ENCODE peak calls at places on chromosomes 11 and 22, in eight cellular contexts. One of them, this sample, is unnamed.
A peak's percentile ranks its signal among the peaks of the same experiment; 100 is the strongest.

GRCh38 chr11:83773950-83774880 is 488.0 kb upstream of the CCDC90B start:
- DNase-seq in astrocyte of the cerebellum: no peak
- DNase-seq in upper lobe of right lung: no peak
- DNase-seq in dorsolateral prefrontal cortex: no peak
- DNase-seq in IMR-90: peak; percentile 27
- DNase-seq in ovary: no peak
- DNase-seq in progenitor cell of endocrine pancreas: no peak
- DNase-seq in nephron progenitor cell: no peak
- DNase-seq in this sample: no peak

GRCh38 chr11:198236-198806 is 5.4 kb downstream of the SCGB1C1 start:
- DNase-seq in progenitor cell of endocrine pancreas: no peak
- DNase-seq in ovary: peak; percentile 28
- DNase-seq in IMR-90: no peak
- DNase-seq in upper lobe of right lung: peak; percentile 57
- DNase-seq in dorsolateral prefrontal cortex: peak; percentile 1
- DNase-seq in nephron progenitor cell: no peak
- DNase-seq in astrocyte of the cerebellum: no peak
- DNase-seq in this sample: no peak

GRCh38 chr11:101288392-101288791 is 158.8 kb upstream of the PGR start:
- DNase-seq in nephron progenitor cell: no peak
- DNase-seq in upper lobe of right lung: no peak
- DNase-seq in astrocyte of the cerebellum: no peak
- DNase-seq in dorsolateral prefrontal cortex: no peak
- DNase-seq in progenitor cell of endocrine pancreas: no peak
- DNase-seq in ovary: no peak
- DNase-seq in IMR-90: no peak
- DNase-seq in this sample: no peak

GRCh38 chr11:2128102-2128511 is 11.1 kb downstream of the IGF2 start:
- DNase-seq in IMR-90: no peak
- DNase-seq in progenitor cell of endocrine pancreas: peak; percentile 9
- DNase-seq in upper lobe of right lung: no peak
- DNase-seq in astrocyte of the cerebellum: no peak
- DNase-seq in nephron progenitor cell: no peak
- DNase-seq in ovary: no peak
- DNase-seq in dorsolateral prefrontal cortex: no peak
- DNase-seq in this sample: no peak

GRCh38 chr11:33542921-33543320 is 157.7 kb downstream of the C11orf91 start:
- DNase-seq in nephron progenitor cell: peak; percentile 57
- DNase-seq in progenitor cell of endocrine pancreas: peak; percentile 34
- DNase-seq in dorsolateral prefrontal cortex: peak; percentile 63
- DNase-seq in astrocyte of the cerebellum: no peak
- DNase-seq in ovary: no peak
- DNase-seq in IMR-90: peak; percentile 40
- DNase-seq in upper lobe of right lung: peak; percentile 73
- DNase-seq in this sample: no peak

GRCh38 chr22:45082795-45083194 is 73.0 kb upstream of the PHF21B start:
- DNase-seq in dorsolateral prefrontal cortex: no peak
- DNase-seq in progenitor cell of endocrine pancreas: no peak
- DNase-seq in astrocyte of the cerebellum: no peak
- DNase-seq in ovary: no peak
- DNase-seq in upper lobe of right lung: no peak
- DNase-seq in IMR-90: no peak
- DNase-seq in nephron progenitor cell: no peak
- DNase-seq in this sample: no peak

GRCh38 chr11:14679662-14680061 is 36.1 kb downstream of the PDE3B start:
- DNase-seq in astrocyte of the cerebellum: no peak
- DNase-seq in IMR-90: no peak
- DNase-seq in upper lobe of right lung: no peak
- DNase-seq in ovary: no peak
- DNase-seq in nephron progenitor cell: no peak
- DNase-seq in progenitor cell of endocrine pancreas: no peak
- DNase-seq in dorsolateral prefrontal cortex: no peak
- DNase-seq in this sample: no peak

GRCh38 chr11:32447252-32447651 is 11.9 kb upstream of the WT1 start:
- DNase-seq in progenitor cell of endocrine pancreas: no peak
- DNase-seq in dorsolateral prefrontal cortex: no peak
- DNase-seq in upper lobe of right lung: no peak
- DNase-seq in ovary: no peak
- DNase-seq in IMR-90: no peak
- DNase-seq in astrocyte of the cerebellum: no peak
- DNase-seq in nephron progenitor cell: no peak
- DNase-seq in this sample: no peak

GRCh38 chr11:1754376-1755150 is 4.2 kb upstream of the IFITM10 start:
- DNase-seq in astrocyte of the cerebellum: no peak
- DNase-seq in IMR-90: no peak
- DNase-seq in ovary: no peak
- DNase-seq in progenitor cell of endocrine pancreas: no peak
- DNase-seq in dorsolateral prefrontal cortex: no peak
- DNase-seq in nephron progenitor cell: no peak
- DNase-seq in upper lobe of right lung: peak; percentile 53
- DNase-seq in this sample: no peak

GRCh38 chr11:32231909-32232493 is 141.1 kb downstream of the RCN1 start:
- DNase-seq in ovary: no peak
- DNase-seq in IMR-90: peak; percentile 14
- DNase-seq in astrocyte of the cerebellum: no peak
- DNase-seq in dorsolateral prefrontal cortex: no peak
- DNase-seq in upper lobe of right lung: no peak
- DNase-seq in nephron progenitor cell: peak; percentile 29
- DNase-seq in progenitor cell of endocrine pancreas: no peak
- DNase-seq in this sample: no peak

GRCh38 chr11:77559686-77560425 is 29.9 kb upstream of the AQP11 start:
- DNase-seq in IMR-90: peak; percentile 93
- DNase-seq in dorsolateral prefrontal cortex: no peak
- DNase-seq in progenitor cell of endocrine pancreas: no peak
- DNase-seq in ovary: no peak
- DNase-seq in astrocyte of the cerebellum: peak; percentile 22
- DNase-seq in upper lobe of right lung: no peak
- DNase-seq in nephron progenitor cell: no peak
- DNase-seq in this sample: no peak

GRCh38 chr11:123544631-123545375 is 109.6 kb downstream of the SCN3B start:
- DNase-seq in IMR-90: no peak
- DNase-seq in nephron progenitor cell: no peak
- DNase-seq in astrocyte of the cerebellum: no peak
- DNase-seq in upper lobe of right lung: no peak
- DNase-seq in dorsolateral prefrontal cortex: no peak
- DNase-seq in ovary: no peak
- DNase-seq in progenitor cell of endocrine pancreas: no peak
- DNase-seq in this sample: no peak

GRCh38 chr11:107956543-107956942 is 28.3 kb downstream of the RAB39A start:
- DNase-seq in astrocyte of the cerebellum: no peak
- DNase-seq in IMR-90: no peak
- DNase-seq in ovary: no peak
- DNase-seq in nephron progenitor cell: no peak
- DNase-seq in upper lobe of right lung: no peak
- DNase-seq in dorsolateral prefrontal cortex: no peak
- DNase-seq in progenitor cell of endocrine pancreas: no peak
- DNase-seq in this sample: no peak

GRCh38 chr22:47775686-47776085 is 1013.2 kb downstream of the TBC1D22A start:
- DNase-seq in upper lobe of right lung: no peak
- DNase-seq in dorsolateral prefrontal cortex: peak; percentile 13
- DNase-seq in progenitor cell of endocrine pancreas: no peak
- DNase-seq in ovary: no peak
- DNase-seq in astrocyte of the cerebellum: no peak
- DNase-seq in IMR-90: no peak
- DNase-seq in nephron progenitor cell: no peak
- DNase-seq in this sample: no peak

GRCh38 chr11:74877132-74877531 is 71.8 kb downstream of the XRRA1 start:
- DNase-seq in ovary: no peak
- DNase-seq in upper lobe of right lung: no peak
- DNase-seq in astrocyte of the cerebellum: no peak
- DNase-seq in IMR-90: peak; percentile 12
- DNase-seq in dorsolateral prefrontal cortex: no peak
- DNase-seq in nephron progenitor cell: no peak
- DNase-seq in progenitor cell of endocrine pancreas: no peak
- DNase-seq in this sample: no peak
- TF ChIP-seq CTCF in ovary: no peak
- TF ChIP-seq CTCF in upper lobe of right lung: peak; percentile 57
- TF ChIP-seq CTCF in astrocyte of the cerebellum: peak; percentile 35
- TF ChIP-seq CTCF in IMR-90: peak; percentile 33
- TF ChIP-seq CTCF in dorsolateral prefrontal cortex: peak; percentile 26
- TF ChIP-seq CTCF in nephron progenitor cell: peak; percentile 43
- TF ChIP-seq CTCF in progenitor cell of endocrine pancreas: peak; percentile 59
- TF ChIP-seq CTCF in this sample: peak; percentile 55

GRCh38 chr22:26786398-26786797 is 129.0 kb downstream of the MIAT start:
- DNase-seq in astrocyte of the cerebellum: no peak
- DNase-seq in nephron progenitor cell: no peak
- DNase-seq in IMR-90: no peak
- DNase-seq in upper lobe of right lung: no peak
- DNase-seq in progenitor cell of endocrine pancreas: no peak
- DNase-seq in ovary: no peak
- DNase-seq in dorsolateral prefrontal cortex: no peak
- DNase-seq in this sample: no peak
- TF ChIP-seq CTCF in astrocyte of the cerebellum: no peak
- TF ChIP-seq CTCF in nephron progenitor cell: no peak
- TF ChIP-seq CTCF in IMR-90: no peak
- TF ChIP-seq CTCF in upper lobe of right lung: no peak
- TF ChIP-seq CTCF in progenitor cell of endocrine pancreas: no peak
- TF ChIP-seq CTCF in ovary: no peak
- TF ChIP-seq CTCF in dorsolateral prefrontal cortex: no peak
- TF ChIP-seq CTCF in this sample: no peak

DNA sequence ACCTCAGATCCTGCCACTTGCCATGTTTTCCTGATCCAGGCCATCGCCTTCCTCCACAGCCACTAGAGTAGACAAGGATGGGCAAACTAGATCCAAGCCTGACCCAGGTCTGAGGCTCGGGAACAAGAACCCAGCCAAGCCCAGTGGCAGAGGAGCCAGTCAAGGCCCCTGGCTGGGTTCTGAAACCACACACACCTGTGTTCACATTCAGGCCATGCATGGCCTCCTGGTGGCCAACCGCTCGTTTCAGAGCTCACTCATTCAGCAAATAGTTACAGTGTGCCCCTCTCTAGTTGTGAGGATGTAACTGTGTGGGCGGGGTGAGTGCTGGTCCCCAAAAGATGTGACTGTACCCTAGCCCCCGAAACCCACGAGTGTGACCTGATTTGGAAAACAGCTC is 337.6 kb downstream of the CTTN start:
- DNase-seq in upper lobe of right lung: no peak
- DNase-seq in astrocyte of the cerebellum: no peak
- DNase-seq in progenitor cell of endocrine pancreas: no peak
- DNase-seq in nephron progenitor cell: no peak
- DNase-seq in dorsolateral prefrontal cortex: no peak
- DNase-seq in ovary: no peak
- DNase-seq in IMR-90: no peak
- DNase-seq in this sample: no peak
- TF ChIP-seq CTCF in upper lobe of right lung: no peak
- TF ChIP-seq CTCF in astrocyte of the cerebellum: no peak
- TF ChIP-seq CTCF in progenitor cell of endocrine pancreas: no peak
- TF ChIP-seq CTCF in nephron progenitor cell: no peak
- TF ChIP-seq CTCF in dorsolateral prefrontal cortex: no peak
- TF ChIP-seq CTCF in ovary: no peak
- TF ChIP-seq CTCF in IMR-90: no peak
- TF ChIP-seq CTCF in this sample: no peak

DNA sequence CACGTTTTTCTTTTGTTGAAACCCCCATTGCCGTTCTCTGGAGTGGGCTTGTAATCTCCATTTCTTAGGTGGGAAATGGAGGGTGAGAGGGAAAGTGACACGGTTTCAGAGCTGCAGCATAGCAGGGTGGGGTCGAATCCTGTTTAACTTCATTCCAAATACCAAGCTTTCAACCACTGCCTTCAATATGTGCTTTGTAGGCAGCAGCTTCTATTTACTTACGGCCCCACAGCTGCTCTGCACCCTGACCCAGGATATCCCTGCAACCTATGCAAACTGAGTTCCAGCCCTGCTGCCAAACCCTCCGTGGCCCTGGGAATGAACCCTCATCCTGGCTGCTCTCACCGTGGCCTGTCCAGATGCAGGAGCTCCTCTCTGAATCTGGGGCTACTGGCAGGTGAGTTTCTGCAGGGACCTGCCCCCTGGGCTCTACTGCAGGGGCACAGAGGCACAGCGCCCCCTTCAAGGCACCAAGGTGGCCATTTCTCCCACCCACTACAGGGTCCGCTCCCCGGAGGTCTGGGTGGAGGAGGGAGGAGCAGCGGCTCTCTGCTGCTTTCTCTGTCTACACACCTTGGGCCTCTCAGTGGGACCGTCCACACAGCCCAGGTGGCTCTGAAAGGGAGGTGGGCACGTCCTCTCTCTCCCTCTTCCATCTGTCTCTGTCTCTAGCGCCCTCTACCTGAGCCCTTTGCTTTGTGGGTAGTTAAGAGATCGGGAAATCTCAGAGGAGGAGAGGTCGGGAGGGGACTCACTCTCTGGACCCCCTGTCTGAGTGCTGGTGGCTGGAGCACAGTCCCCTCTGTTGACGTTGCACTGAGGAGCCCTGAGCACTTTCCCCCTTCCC is 279.1 kb downstream of the BRD1 start:
- DNase-seq in progenitor cell of endocrine pancreas: no peak
- DNase-seq in upper lobe of right lung: peak; percentile 46
- DNase-seq in ovary: no peak
- DNase-seq in nephron progenitor cell: no peak
- DNase-seq in IMR-90: no peak
- DNase-seq in dorsolateral prefrontal cortex: no peak
- DNase-seq in astrocyte of the cerebellum: no peak
- DNase-seq in this sample: no peak
- TF ChIP-seq CTCF in progenitor cell of endocrine pancreas: peak; percentile 38
- TF ChIP-seq CTCF in upper lobe of right lung: no peak
- TF ChIP-seq CTCF in ovary: no peak
- TF ChIP-seq CTCF in nephron progenitor cell: no peak
- TF ChIP-seq CTCF in IMR-90: no peak
- TF ChIP-seq CTCF in dorsolateral prefrontal cortex: no peak
- TF ChIP-seq CTCF in astrocyte of the cerebellum: no peak
- TF ChIP-seq CTCF in this sample: no peak

This sample was measured in natural killer cell.